ENCODE peak calls at places on chromosomes 11 and 22, in five cellular contexts. One of them, this sample, is unnamed.

GRCh38 chr11:35047179-35047578 is 91.8 kb upstream of the CD44 start:
- DNase-seq in NCI-H460: no peak
- DNase-seq in GM04503: no peak
- DNase-seq in iris pigment epithelial cell: no peak
- DNase-seq in A549: no peak
- DNase-seq in this sample: no peak

GRCh38 chr22:36955691-36956090 is 42.3 kb downstream of the CSF2RB start:
- DNase-seq in NCI-H460: no peak
- DNase-seq in GM04503: no peak
- DNase-seq in iris pigment epithelial cell: no peak
- DNase-seq in A549: no peak
- DNase-seq in this sample: no peak

GRCh38 chr11:116207349-116207748 is 565.4 kb downstream of the BUD13 start:
- DNase-seq in NCI-H460: no peak
- DNase-seq in GM04503: no peak
- DNase-seq in iris pigment epithelial cell: no peak
- DNase-seq in A549: no peak
- DNase-seq in this sample: no peak

GRCh38 chr11:109728056-109728455 is 306.1 kb downstream of the C11orf87 start:
- DNase-seq in NCI-H460: peak
- DNase-seq in GM04503: no peak
- DNase-seq in iris pigment epithelial cell: peak
- DNase-seq in A549: no peak
- DNase-seq in this sample: peak

GRCh38 chr11:57085604-57086003 is 96.1 kb upstream of the LRRC55 start:
- DNase-seq in NCI-H460: no peak
- DNase-seq in GM04503: no peak
- DNase-seq in iris pigment epithelial cell: no peak
- DNase-seq in A549: no peak
- DNase-seq in this sample: no peak

GRCh38 chr11:26578998-26579635 is 7.1 kb upstream of the MUC15 start:
- DNase-seq in NCI-H460: no peak
- DNase-seq in GM04503: no peak
- DNase-seq in iris pigment epithelial cell: peak
- DNase-seq in A549: no peak
- DNase-seq in this sample: no peak

GRCh38 chr11:130102457-130103249 is 33.0 kb downstream of the APLP2 start:
- DNase-seq in NCI-H460: no peak
- DNase-seq in GM04503: no peak
- DNase-seq in iris pigment epithelial cell: no peak
- DNase-seq in A549: no peak
- DNase-seq in this sample: no peak

GRCh38 chr11:12854829-12855228 is 154.3 kb upstream of the RASSF10 start:
- DNase-seq in NCI-H460: no peak
- DNase-seq in GM04503: no peak
- DNase-seq in iris pigment epithelial cell: no peak
- DNase-seq in A549: peak
- DNase-seq in this sample: no peak

GRCh38 chr11:96012086-96012824 is 88.3 kb upstream of the MTMR2 start:
- DNase-seq in NCI-H460: peak
- DNase-seq in GM04503: peak
- DNase-seq in iris pigment epithelial cell: peak
- DNase-seq in A549: peak
- DNase-seq in this sample: no peak

GRCh38 chr11:6545917-6546605 is 49.0 kb downstream of the DNHD1 start:
- DNase-seq in NCI-H460: no peak
- DNase-seq in GM04503: no peak
- DNase-seq in iris pigment epithelial cell: no peak
- DNase-seq in A549: no peak
- DNase-seq in this sample: no peak

GRCh38 chr11:66281001-66281400 is 3.0 kb downstream of the CNIH2 start:
- DNase-seq in NCI-H460: no peak
- DNase-seq in GM04503: no peak
- DNase-seq in iris pigment epithelial cell: no peak
- DNase-seq in A549: no peak
- DNase-seq in this sample: no peak

GRCh38 chr11:121714356-121714755 is 261.6 kb upstream of the SORL1-AS1 start:
- DNase-seq in NCI-H460: no peak
- DNase-seq in GM04503: no peak
- DNase-seq in iris pigment epithelial cell: no peak
- DNase-seq in A549: no peak
- DNase-seq in this sample: no peak

GRCh38 chr11:76588455-76589325 is 81.9 kb downstream of the LRRC32 start:
- DNase-seq in NCI-H460: no peak
- DNase-seq in GM04503: no peak
- DNase-seq in iris pigment epithelial cell: peak
- DNase-seq in A549: no peak
- DNase-seq in this sample: no peak

GRCh38 chr11:78318733-78319132 is 98.9 kb downstream of the GAB2 start:
- DNase-seq in NCI-H460: no peak
- DNase-seq in GM04503: peak
- DNase-seq in iris pigment epithelial cell: no peak
- DNase-seq in A549: no peak
- DNase-seq in this sample: no peak

GRCh38 chr11:65574147-65574962 is 1.5 kb upstream of the EHBP1L1 start:
- DNase-seq in NCI-H460: peak
- DNase-seq in GM04503: peak
- DNase-seq in iris pigment epithelial cell: peak
- DNase-seq in A549: peak
- DNase-seq in this sample: peak

GRCh38 chr22:20956258-20957117 is 10.6 kb upstream of the AIFM3 start:
- DNase-seq in NCI-H460: no peak
- DNase-seq in GM04503: no peak
- DNase-seq in iris pigment epithelial cell: peak
- DNase-seq in A549: peak
- DNase-seq in this sample: no peak

GRCh38 chr11:65416341-65417185 is 6.0 kb upstream of the NEAT1 start:
- DNase-seq in NCI-H460: peak
- DNase-seq in GM04503: peak
- DNase-seq in iris pigment epithelial cell: peak
- DNase-seq in A549: peak
- DNase-seq in this sample: peak

GRCh38 chr11:120131941-120132644 is 5.8 kb downstream of the TRIM29 start:
- DNase-seq in NCI-H460: no peak
- DNase-seq in GM04503: no peak
- DNase-seq in iris pigment epithelial cell: no peak
- DNase-seq in A549: no peak
- DNase-seq in this sample: no peak

GRCh38 chr22:50714150-50714549 is 23.9 kb upstream of the ACR start:
- DNase-seq in NCI-H460: no peak
- DNase-seq in GM04503: no peak
- DNase-seq in iris pigment epithelial cell: no peak
- DNase-seq in A549: no peak
- DNase-seq in this sample: no peak

GRCh38 chr11:106077609-106078517 is at the start of gene AASDHPPT:
- DNase-seq in NCI-H460: no peak
- DNase-seq in GM04503: peak
- DNase-seq in iris pigment epithelial cell: peak
- DNase-seq in A549: peak
- DNase-seq in this sample: peak

GRCh38 chr22:29517215-29517908 is 36.2 kb downstream of the THOC5 start:
- DNase-seq in NCI-H460: no peak
- DNase-seq in GM04503: no peak
- DNase-seq in iris pigment epithelial cell: no peak
- DNase-seq in A549: no peak
- DNase-seq in this sample: no peak

GRCh38 chr11:13238879-13239514 is 38.6 kb upstream of the BMAL1 start:
- DNase-seq in NCI-H460: peak
- DNase-seq in GM04503: no peak
- DNase-seq in iris pigment epithelial cell: peak
- DNase-seq in A549: peak
- DNase-seq in this sample: peak

GRCh38 chr22:19178659-19179471 is at the start of gene SLC25A1:
- DNase-seq in NCI-H460: peak
- DNase-seq in GM04503: peak
- DNase-seq in iris pigment epithelial cell: peak
- DNase-seq in A549: peak
- DNase-seq in this sample: peak

GRCh38 chr11:120647681-120648080 is 136.1 kb downstream of the GRIK4 start:
- DNase-seq in NCI-H460: no peak
- DNase-seq in GM04503: no peak
- DNase-seq in iris pigment epithelial cell: no peak
- DNase-seq in A549: no peak
- DNase-seq in this sample: no peak

GRCh38 chr11:117563556-117563955 is 233.5 kb downstream of the DSCAML1 start:
- DNase-seq in NCI-H460: no peak
- DNase-seq in GM04503: no peak
- DNase-seq in iris pigment epithelial cell: no peak
- DNase-seq in A549: no peak
- DNase-seq in this sample: no peak

GRCh38 chr11:80779907-80780615 is 1339.2 kb upstream of the TENM4 start:
- DNase-seq in NCI-H460: no peak
- DNase-seq in GM04503: no peak
- DNase-seq in iris pigment epithelial cell: no peak
- DNase-seq in A549: no peak
- DNase-seq in this sample: no peak

GRCh38 chr11:120122921-120123683 is 14.8 kb downstream of the TRIM29 start:
- DNase-seq in NCI-H460: no peak
- DNase-seq in GM04503: no peak
- DNase-seq in iris pigment epithelial cell: no peak
- DNase-seq in A549: no peak
- DNase-seq in this sample: no peak

GRCh38 chr11:101090679-101091270 is 38.8 kb downstream of the PGR start:
- DNase-seq in NCI-H460: no peak
- DNase-seq in GM04503: no peak
- DNase-seq in iris pigment epithelial cell: no peak
- DNase-seq in A549: no peak
- DNase-seq in this sample: no peak

GRCh38 chr11:34524696-34525095 is 11.1 kb upstream of the ELF5 start:
- DNase-seq in NCI-H460: no peak
- DNase-seq in GM04503: no peak
- DNase-seq in iris pigment epithelial cell: no peak
- DNase-seq in A549: no peak
- DNase-seq in this sample: no peak

GRCh38 chr11:13440100-13440855 is 22.7 kb downstream of the BTBD10 start:
- DNase-seq in NCI-H460: peak
- DNase-seq in GM04503: peak
- DNase-seq in iris pigment epithelial cell: peak
- DNase-seq in A549: peak
- DNase-seq in this sample: peak

GRCh38 chr22:42560381-42560780 is 6.6 kb downstream of the SERHL2 start:
- DNase-seq in NCI-H460: no peak
- DNase-seq in GM04503: no peak
- DNase-seq in iris pigment epithelial cell: no peak
- DNase-seq in A549: no peak
- DNase-seq in this sample: no peak

GRCh38 chr11:91959411-91959810 is 265.2 kb upstream of the FAT3 start:
- DNase-seq in NCI-H460: no peak
- DNase-seq in GM04503: no peak
- DNase-seq in iris pigment epithelial cell: no peak
- DNase-seq in A549: no peak
- DNase-seq in this sample: no peak

GRCh38 chr11:13126430-13126829 is 117.3 kb downstream of the RASSF10 start:
- DNase-seq in NCI-H460: peak
- DNase-seq in GM04503: no peak
- DNase-seq in iris pigment epithelial cell: peak
- DNase-seq in A549: peak
- DNase-seq in this sample: peak

GRCh38 chr11:70467196-70468085 is 69.1 kb downstream of the CTTN start:
- DNase-seq in NCI-H460: peak
- DNase-seq in GM04503: no peak
- DNase-seq in iris pigment epithelial cell: peak
- DNase-seq in A549: peak
- DNase-seq in this sample: peak

GRCh38 chr11:10499452-10500262 is 41.3 kb downstream of the RNF141 start:
- DNase-seq in NCI-H460: no peak
- DNase-seq in GM04503: no peak
- DNase-seq in iris pigment epithelial cell: no peak
- DNase-seq in A549: no peak
- DNase-seq in this sample: no peak

GRCh38 chr22:43529954-43530863 is 118.4 kb downstream of the MPPED1 start:
- DNase-seq in NCI-H460: no peak
- DNase-seq in GM04503: no peak
- DNase-seq in iris pigment epithelial cell: no peak
- DNase-seq in A549: no peak
- DNase-seq in this sample: no peak

GRCh38 chr11:66184728-66185127 is 83.7 kb upstream of the RAB1B start:
- DNase-seq in NCI-H460: no peak
- DNase-seq in GM04503: no peak
- DNase-seq in iris pigment epithelial cell: no peak
- DNase-seq in A549: no peak
- DNase-seq in this sample: no peak